ENCODE peak calls at places on chromosomes 13 and 19, in ten cellular contexts. One of them, this sample, is unnamed.

GRCh38 chr19:38985262-38985661 is 9.7 kb upstream of the FBXO17 start:
- DNase-seq in mucosa of gallbladder: no peak
- DNase-seq in activated naive CD4-positive, alpha-beta T cell treated with Interleukin-2 at 50 U/mL for 16 hours: no peak
- DNase-seq in AG20443: no peak
- DNase-seq in islet precursor cell: no peak
- DNase-seq in ecto neural progenitor cell: no peak
- DNase-seq in stimulated activated CD4-positive, alpha-beta T cell treated with anti-CD3 and anti-CD28 coated beads, Interleukin-4, amount 100 ng/mL, for 48 hours: no peak
- DNase-seq in LoVo: no peak
- DNase-seq in dermis microvascular lymphatic vessel endothelial cell: no peak
- DNase-seq in left colon: no peak
- DNase-seq in this sample: no peak

GRCh38 chr13:87678353-87678752 is 7.2 kb downstream of the SLITRK5 start:
- DNase-seq in LoVo: no peak
- DNase-seq in stimulated activated CD4-positive, alpha-beta T cell treated with anti-CD3 and anti-CD28 coated beads, Interleukin-4, amount 100 ng/mL, for 48 hours: no peak
- DNase-seq in AG20443: no peak
- DNase-seq in mucosa of gallbladder: no peak
- DNase-seq in dermis microvascular lymphatic vessel endothelial cell: no peak
- DNase-seq in islet precursor cell: no peak
- DNase-seq in left colon: no peak
- DNase-seq in activated naive CD4-positive, alpha-beta T cell treated with Interleukin-2 at 50 U/mL for 16 hours: no peak
- DNase-seq in ecto neural progenitor cell: no peak
- DNase-seq in this sample: no peak

GRCh38 chr13:20501548-20501947 is 24.1 kb downstream of the CRYL1 start:
- DNase-seq in activated naive CD4-positive, alpha-beta T cell treated with Interleukin-2 at 50 U/mL for 16 hours: no peak
- DNase-seq in islet precursor cell: no peak
- DNase-seq in dermis microvascular lymphatic vessel endothelial cell: no peak
- DNase-seq in left colon: no peak
- DNase-seq in mucosa of gallbladder: no peak
- DNase-seq in ecto neural progenitor cell: no peak
- DNase-seq in AG20443: no peak
- DNase-seq in stimulated activated CD4-positive, alpha-beta T cell treated with anti-CD3 and anti-CD28 coated beads, Interleukin-4, amount 100 ng/mL, for 48 hours: no peak
- DNase-seq in LoVo: no peak
- DNase-seq in this sample: no peak

GRCh38 chr19:35896643-35897040 is 3.7 kb downstream of the NFKBID start:
- DNase-seq in mucosa of gallbladder: no peak
- DNase-seq in activated naive CD4-positive, alpha-beta T cell treated with Interleukin-2 at 50 U/mL for 16 hours: no peak
- DNase-seq in dermis microvascular lymphatic vessel endothelial cell: no peak
- DNase-seq in LoVo: no peak
- DNase-seq in islet precursor cell: no peak
- DNase-seq in AG20443: no peak
- DNase-seq in left colon: no peak
- DNase-seq in ecto neural progenitor cell: no peak
- DNase-seq in stimulated activated CD4-positive, alpha-beta T cell treated with anti-CD3 and anti-CD28 coated beads, Interleukin-4, amount 100 ng/mL, for 48 hours: no peak
- DNase-seq in this sample: no peak

GRCh38 chr19:40143612-40144011 is 47.6 kb upstream of the MAP3K10 start:
- DNase-seq in islet precursor cell: no peak
- DNase-seq in LoVo: no peak
- DNase-seq in left colon: peak
- DNase-seq in stimulated activated CD4-positive, alpha-beta T cell treated with anti-CD3 and anti-CD28 coated beads, Interleukin-4, amount 100 ng/mL, for 48 hours: no peak
- DNase-seq in ecto neural progenitor cell: no peak
- DNase-seq in mucosa of gallbladder: no peak
- DNase-seq in AG20443: no peak
- DNase-seq in dermis microvascular lymphatic vessel endothelial cell: no peak
- DNase-seq in activated naive CD4-positive, alpha-beta T cell treated with Interleukin-2 at 50 U/mL for 16 hours: peak
- DNase-seq in this sample: no peak

GRCh38 chr13:31781064-31781463 is 41.7 kb downstream of the RXFP2 start:
- DNase-seq in stimulated activated CD4-positive, alpha-beta T cell treated with anti-CD3 and anti-CD28 coated beads, Interleukin-4, amount 100 ng/mL, for 48 hours: no peak
- DNase-seq in ecto neural progenitor cell: no peak
- DNase-seq in dermis microvascular lymphatic vessel endothelial cell: no peak
- DNase-seq in mucosa of gallbladder: no peak
- DNase-seq in islet precursor cell: no peak
- DNase-seq in LoVo: no peak
- DNase-seq in activated naive CD4-positive, alpha-beta T cell treated with Interleukin-2 at 50 U/mL for 16 hours: no peak
- DNase-seq in AG20443: no peak
- DNase-seq in left colon: no peak
- DNase-seq in this sample: no peak

GRCh38 chr19:47239610-47240296 is 8.8 kb upstream of the BBC3 start:
- DNase-seq in left colon: peak
- DNase-seq in ecto neural progenitor cell: peak
- DNase-seq in islet precursor cell: peak
- DNase-seq in dermis microvascular lymphatic vessel endothelial cell: no peak
- DNase-seq in LoVo: no peak
- DNase-seq in activated naive CD4-positive, alpha-beta T cell treated with Interleukin-2 at 50 U/mL for 16 hours: peak
- DNase-seq in AG20443: peak
- DNase-seq in stimulated activated CD4-positive, alpha-beta T cell treated with anti-CD3 and anti-CD28 coated beads, Interleukin-4, amount 100 ng/mL, for 48 hours: no peak
- DNase-seq in mucosa of gallbladder: no peak
- DNase-seq in this sample: peak

GRCh38 chr19:33472696-33473624 is 48.6 kb downstream of the PEPD start:
- DNase-seq in stimulated activated CD4-positive, alpha-beta T cell treated with anti-CD3 and anti-CD28 coated beads, Interleukin-4, amount 100 ng/mL, for 48 hours: no peak
- DNase-seq in left colon: no peak
- DNase-seq in dermis microvascular lymphatic vessel endothelial cell: no peak
- DNase-seq in LoVo: peak
- DNase-seq in ecto neural progenitor cell: no peak
- DNase-seq in activated naive CD4-positive, alpha-beta T cell treated with Interleukin-2 at 50 U/mL for 16 hours: no peak
- DNase-seq in islet precursor cell: peak
- DNase-seq in AG20443: peak
- DNase-seq in mucosa of gallbladder: no peak
- DNase-seq in this sample: no peak

GRCh38 chr13:44231786-44232516 is 141.7 kb upstream of the SERP2 start:
- DNase-seq in islet precursor cell: peak
- DNase-seq in stimulated activated CD4-positive, alpha-beta T cell treated with anti-CD3 and anti-CD28 coated beads, Interleukin-4, amount 100 ng/mL, for 48 hours: no peak
- DNase-seq in mucosa of gallbladder: peak
- DNase-seq in LoVo: peak
- DNase-seq in ecto neural progenitor cell: no peak
- DNase-seq in left colon: peak
- DNase-seq in dermis microvascular lymphatic vessel endothelial cell: no peak
- DNase-seq in activated naive CD4-positive, alpha-beta T cell treated with Interleukin-2 at 50 U/mL for 16 hours: no peak
- DNase-seq in AG20443: peak
- DNase-seq in this sample: no peak

GRCh38 chr19:28208745-28209144 is 1004.2 kb downstream of the UQCRFS1 start:
- DNase-seq in AG20443: no peak
- DNase-seq in activated naive CD4-positive, alpha-beta T cell treated with Interleukin-2 at 50 U/mL for 16 hours: no peak
- DNase-seq in LoVo: no peak
- DNase-seq in stimulated activated CD4-positive, alpha-beta T cell treated with anti-CD3 and anti-CD28 coated beads, Interleukin-4, amount 100 ng/mL, for 48 hours: no peak
- DNase-seq in mucosa of gallbladder: no peak
- DNase-seq in left colon: no peak
- DNase-seq in dermis microvascular lymphatic vessel endothelial cell: no peak
- DNase-seq in ecto neural progenitor cell: no peak
- DNase-seq in islet precursor cell: peak
- DNase-seq in this sample: no peak

GRCh38 chr19:48393559-48394330 is at the start of gene GRIN2D:
- DNase-seq in activated naive CD4-positive, alpha-beta T cell treated with Interleukin-2 at 50 U/mL for 16 hours: peak
- DNase-seq in mucosa of gallbladder: no peak
- DNase-seq in ecto neural progenitor cell: peak
- DNase-seq in left colon: no peak
- DNase-seq in AG20443: no peak
- DNase-seq in dermis microvascular lymphatic vessel endothelial cell: no peak
- DNase-seq in islet precursor cell: peak
- DNase-seq in stimulated activated CD4-positive, alpha-beta T cell treated with anti-CD3 and anti-CD28 coated beads, Interleukin-4, amount 100 ng/mL, for 48 hours: no peak
- DNase-seq in LoVo: no peak
- DNase-seq in this sample: peak

This sample was measured in nephron progenitor cell.